ENCODE peak calls at places on chromosomes 5 and 9, in five cellular contexts. Z, Y, X, T and V are unnamed samples.

GRCh38 chr9:130266236-130267098 is 907 bp downstream of the HMCN2 start:
- DNase-seq in Z (no peak), X (no peak), T (no peak), Y (no peak), V (no peak)

GRCh38 chr5:124103671-124104070 is 591.7 kb downstream of the CSNK1G3 start:
- DNase-seq in X (no peak), Y (no peak), T (no peak), Z (no peak), V (no peak)

GRCh38 chr9:133973791-133974630 is 18.1 kb downstream of the VAV2 start:
- DNase-seq in Z (no peak), Y (no peak), X (peak; percentile 46), T (peak; percentile 18), V (no peak)

GRCh38 chr9:93629920-93630319 is 53.5 kb downstream of the PHF2 start:
- DNase-seq in Z (no peak), T (no peak), X (no peak), Y (no peak), V (no peak)

GRCh38 chr5:322942-323879 is 1.7 kb downstream of the AHRR start:
- DNase-seq in T (no peak), Y (no peak), Z (no peak), X (no peak), V (no peak)

GRCh38 chr5:138668981-138669380 is 84.2 kb upstream of the CTNNA1 start:
- DNase-seq in T (no peak), X (no peak), Y (no peak), Z (no peak), V (no peak)

GRCh38 chr5:67050125-67050524 is 146.5 kb downstream of the CD180 start:
- DNase-seq in X (no peak), T (no peak), Y (no peak), Z (no peak), V (no peak)

GRCh38 chr5:158819840-158820620 is 279.7 kb downstream of the EBF1 start:
- DNase-seq in Y (no peak), T (no peak), X (no peak), Z (no peak), V (no peak)

GRCh38 chr9:2126331-2126789 is 111.2 kb downstream of the SMARCA2 start:
- DNase-seq in T (peak; percentile 19), Y (no peak), Z (no peak), X (no peak), V (no peak)

GRCh38 chr9:88387733-88388202 is 476 bp upstream of the SPIN1 start:
- DNase-seq in T (peak; percentile 56), Z (peak; percentile 12), Y (peak; percentile 58), X (peak; percentile 69), V (no peak)

GRCh38 chr5:6730407-6730806 is 17.2 kb downstream of the TENT4A start:
- DNase-seq in Y (no peak), Z (no peak), T (no peak), X (no peak), V (no peak)

GRCh38 chr5:82115858-82116257 is 144.0 kb downstream of the ATG10 start:
- DNase-seq in X (no peak), T (no peak), Y (no peak), Z (no peak), V (no peak)

GRCh38 chr9:113388833-113389232 is 12.0 kb upstream of the HDHD3 start:
- DNase-seq in T (no peak), Z (no peak), X (no peak), Y (no peak), V (no peak)

GRCh38 chr5:143913008-143913752 is 101.2 kb downstream of the HMHB1 start:
- DNase-seq in Y (no peak), X (no peak), T (no peak), Z (no peak), V (no peak)

GRCh38 chr5:119274767-119275130 is 81.1 kb upstream of the TNFAIP8 start:
- DNase-seq in Z (no peak), Y (no peak), T (no peak), X (no peak), V (no peak)

GRCh38 chr9:129665008-129665771 is at the start of gene PRRX2:
- DNase-seq in X (no peak), T (peak; percentile 63), Y (peak; percentile 60), Z (no peak), V (no peak)

GRCh38 chr9:120439147-120439546 is 140.8 kb downstream of the CDK5RAP2 start:
- DNase-seq in X (no peak), Z (no peak), Y (peak; percentile 28), T (no peak), V (no peak)

GRCh38 chr5:75553358-75553757 is 41.7 kb downstream of the POLK start:
- DNase-seq in X (no peak), Z (no peak), T (no peak), Y (no peak), V (no peak)

GRCh38 chr5:75558221-75558620 is 46.5 kb downstream of the POLK start:
- DNase-seq in T (no peak), Y (no peak), X (no peak), Z (no peak), V (no peak)

GRCh38 chr5:75558972-75559632 is 47.4 kb downstream of the POLK start:
- DNase-seq in Y (no peak), Z (no peak), X (no peak), T (no peak), V (no peak)
- H3K27ac ChIP-seq in Y (no peak overlapping the region), Z (no peak overlapping the region), X (peak overlapping the region; percentile 33), T (peak overlapping the region; percentile 64), V (no peak overlapping the region)

GRCh38 chr9:127876026-127876763 is 1.3 kb downstream of the AK1 start:
- DNase-seq in X (peak; percentile 77), Z (no peak), Y (no peak), T (no peak), V (no peak)

GRCh38 chr9:127873886-127874285 is 3.6 kb downstream of the AK1 start:
- DNase-seq in Z (no peak), X (peak; percentile 83), T (peak; percentile 88), Y (no peak), V (peak; percentile 73)

GRCh38 chr9:127873223-127873691 is 4.2 kb downstream of the AK1 start:
- DNase-seq in Y (no peak), Z (no peak), X (no peak), T (peak; percentile 37), V (peak; percentile 50)

GRCh38 chr9:127875306-127875966 is 2.0 kb downstream of the AK1 start:
- DNase-seq in Y (no peak), X (no peak), T (no peak), Z (no peak), V (no peak)

DNA sequence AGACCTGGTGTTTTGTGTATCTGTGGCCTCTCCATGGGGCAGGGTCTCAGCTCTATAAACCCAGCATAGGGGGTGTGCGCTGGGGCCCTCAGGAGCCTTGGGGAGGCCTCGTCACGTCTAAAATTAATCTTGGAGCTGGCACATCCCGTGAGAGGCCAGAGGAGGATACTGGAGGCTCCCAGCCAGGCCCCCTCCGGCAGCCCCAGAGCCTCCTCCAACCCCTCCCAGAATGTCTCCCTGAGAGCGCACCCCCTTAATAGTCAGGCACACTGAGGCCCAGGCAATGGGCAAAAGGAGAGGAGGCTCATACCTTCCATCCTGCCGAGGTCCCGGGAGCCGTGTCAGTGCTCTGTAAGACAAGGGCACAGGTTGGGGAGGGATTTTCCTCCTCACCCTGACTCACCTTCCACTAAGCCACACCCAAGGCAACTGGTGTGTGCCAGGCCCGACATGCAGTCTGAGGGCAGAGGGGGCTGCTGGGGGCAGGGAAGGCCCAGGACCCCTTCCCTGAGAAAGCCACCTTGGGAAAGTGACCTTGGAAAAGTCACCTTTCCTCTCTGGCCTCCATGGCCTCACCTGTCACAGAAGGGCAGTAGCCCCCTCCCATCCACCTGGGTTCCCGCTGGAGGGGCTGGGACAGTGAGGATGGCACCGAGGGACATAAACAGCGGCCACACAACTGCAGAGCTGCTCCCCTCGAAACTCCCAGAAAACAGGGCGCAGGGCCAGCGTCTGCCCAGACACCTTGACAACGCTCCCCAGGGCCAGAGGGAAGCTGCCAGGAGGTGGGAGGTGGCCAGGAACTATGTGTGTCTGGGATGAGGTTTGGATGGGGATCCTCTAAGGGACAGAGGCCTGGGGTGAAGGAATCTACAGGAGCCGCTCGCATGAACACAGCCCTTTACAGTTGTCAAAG is 2.9 kb downstream of the AK1 start:
- DNase-seq in X (no peak), Z (no peak), Y (no peak), T (peak; percentile 54), V (no peak)
- H3K27ac ChIP-seq in X (peak overlapping the region; percentile 56), Z (no peak overlapping the region), Y (peak overlapping the region; percentile 66), T (peak overlapping the region; percentile 65), V (peak overlapping the region; percentile 46)

GRCh38 chr9:127318651-127319167 is 54.1 kb downstream of the GARNL3 start:
- DNase-seq in Y (peak; percentile 42), T (no peak), Z (no peak), X (no peak), V (no peak)
- H3K27ac ChIP-seq in Y (peak overlapping the region; percentile 52), T (peak overlapping the region; percentile 71), Z (no peak overlapping the region), X (no peak overlapping the region), V (no peak overlapping the region)

GRCh38 chr9:98597372-98597771 is 111.4 kb downstream of the GABBR2 start:
- DNase-seq in T (no peak), Z (no peak), Y (no peak), X (no peak), V (no peak)
- H3K27ac ChIP-seq in T (no peak overlapping the region), Z (no peak overlapping the region), Y (no peak overlapping the region), X (no peak overlapping the region), V (no peak overlapping the region)

GRCh38 chr9:137711678-137712105 is 92.9 kb downstream of the EHMT1 start:
- DNase-seq in Y (no peak), Z (no peak), T (no peak), X (no peak), V (no peak)
- H3K27ac ChIP-seq in Y (no peak overlapping the region), Z (no peak overlapping the region), T (no peak overlapping the region), X (no peak overlapping the region), V (no peak overlapping the region)

GRCh38 chr9:18689166-18689565 is 215.2 kb downstream of the ADAMTSL1 start:
- DNase-seq in T (no peak), Y (no peak), X (no peak), Z (no peak), V (no peak)

GRCh38 chr9:18688581-18688980 is 214.6 kb downstream of the ADAMTSL1 start:
- DNase-seq in Y (no peak), X (no peak), Z (no peak), T (no peak), V (no peak)

GRCh38 chr9:18683312-18683711 is 209.4 kb downstream of the ADAMTSL1 start:
- DNase-seq in T (no peak), Y (no peak), Z (no peak), X (no peak), V (no peak)

GRCh38 chr9:18682907-18683306 is 209.0 kb downstream of the ADAMTSL1 start:
- DNase-seq in Z (no peak), X (no peak), Y (no peak), T (no peak), V (no peak)

DNA sequence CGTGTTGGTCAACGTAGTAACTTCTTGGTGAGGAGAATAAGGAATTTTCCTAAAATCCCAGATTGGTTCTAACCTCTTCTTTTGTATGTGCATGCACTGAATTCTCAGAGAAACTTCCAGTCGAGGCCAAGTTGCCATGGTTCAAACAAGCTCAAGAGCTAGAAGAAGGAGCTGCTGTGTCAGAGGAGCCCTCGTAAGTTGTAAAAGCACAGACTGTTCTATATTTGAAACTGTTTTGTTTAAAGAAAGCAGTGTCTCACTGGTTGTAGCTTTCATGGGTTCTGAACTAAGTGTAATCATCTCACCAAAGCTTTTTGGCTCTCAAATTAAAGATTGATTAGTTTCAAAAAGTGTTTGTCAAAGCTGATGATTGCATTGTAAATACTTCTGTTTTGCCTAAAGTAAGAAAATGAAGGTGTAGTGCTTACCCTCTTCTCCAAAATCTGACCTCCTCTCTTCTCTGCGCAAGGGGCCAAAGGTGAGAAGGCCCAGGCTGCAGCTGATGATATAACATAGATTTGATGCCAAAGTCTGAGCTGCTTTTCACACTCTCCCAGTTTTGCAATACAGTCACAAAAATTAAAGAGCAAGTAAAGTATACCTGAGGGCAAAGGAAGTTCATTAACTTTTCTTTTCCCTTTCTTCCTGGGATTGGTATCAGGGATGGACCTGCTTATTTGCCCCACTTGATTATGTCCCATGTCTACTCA is 210.8 kb downstream of the ADAMTSL1 start:
- DNase-seq in Z (no peak), Y (no peak), X (no peak), T (no peak), V (peak; percentile 16)
- H3K27ac ChIP-seq in Z (no peak overlapping the region), Y (no peak overlapping the region), X (no peak overlapping the region), T (peak overlapping the region; percentile 2), V (no peak overlapping the region)